ENCODE peak calls at places on chromosome 1, in ten cellular contexts. One of them, this sample, is unnamed.

GRCh38 chr1:45359882-45360513 is 19.8 kb upstream of the MUTYH start:
- DNase-seq in IMR-90: peak; percentile 77
- DNase-seq in AG04450: peak; percentile 38
- DNase-seq in brain microvascular endothelial cell: peak; percentile 69
- DNase-seq in endodermal cell: peak; percentile 74
- DNase-seq in sigmoid colon: peak; percentile 81
- DNase-seq in astrocyte of the spinal cord: peak; percentile 69
- DNase-seq in lung: peak; percentile 60
- DNase-seq in heart right ventricle: peak; percentile 80
- DNase-seq in adrenal gland: peak; percentile 66
- DNase-seq in this sample: peak; percentile 44

GRCh38 chr1:230747886-230748800 is 955 bp downstream of the CAPN9 start:
- DNase-seq in IMR-90: no peak
- DNase-seq in AG04450: no peak
- DNase-seq in brain microvascular endothelial cell: no peak
- DNase-seq in endodermal cell: no peak
- DNase-seq in sigmoid colon: no peak
- DNase-seq in astrocyte of the spinal cord: no peak
- DNase-seq in lung: no peak
- DNase-seq in heart right ventricle: no peak
- DNase-seq in adrenal gland: no peak
- DNase-seq in this sample: no peak

GRCh38 chr1:224681816-224682215 is 65.7 kb downstream of the CNIH3 start:
- DNase-seq in IMR-90: no peak
- DNase-seq in AG04450: no peak
- DNase-seq in brain microvascular endothelial cell: no peak
- DNase-seq in endodermal cell: no peak
- DNase-seq in sigmoid colon: no peak
- DNase-seq in astrocyte of the spinal cord: no peak
- DNase-seq in lung: no peak
- DNase-seq in heart right ventricle: no peak
- DNase-seq in adrenal gland: no peak
- DNase-seq in this sample: no peak

GRCh38 chr1:53485478-53486394 is 26.5 kb downstream of the DMRTB1 start:
- DNase-seq in IMR-90: peak; percentile 76
- DNase-seq in AG04450: peak; percentile 52
- DNase-seq in brain microvascular endothelial cell: peak; percentile 80
- DNase-seq in endodermal cell: peak; percentile 96
- DNase-seq in sigmoid colon: peak; percentile 85
- DNase-seq in astrocyte of the spinal cord: peak; percentile 79
- DNase-seq in lung: peak; percentile 72
- DNase-seq in heart right ventricle: peak; percentile 70
- DNase-seq in adrenal gland: peak; percentile 81
- DNase-seq in this sample: peak; percentile 84

GRCh38 chr1:8560611-8561544 is 243.0 kb downstream of the SLC45A1 start:
- DNase-seq in IMR-90: peak; percentile 60
- DNase-seq in AG04450: no peak
- DNase-seq in brain microvascular endothelial cell: peak; percentile 36
- DNase-seq in endodermal cell: no peak
- DNase-seq in sigmoid colon: no peak
- DNase-seq in astrocyte of the spinal cord: peak; percentile 53
- DNase-seq in lung: no peak
- DNase-seq in heart right ventricle: no peak
- DNase-seq in adrenal gland: no peak
- DNase-seq in this sample: no peak

GRCh38 chr1:33387512-33388079 is 43.3 kb downstream of the PHC2 start:
- DNase-seq in IMR-90: peak; percentile 94
- DNase-seq in AG04450: no peak
- DNase-seq in brain microvascular endothelial cell: peak; percentile 93
- DNase-seq in endodermal cell: no peak
- DNase-seq in sigmoid colon: no peak
- DNase-seq in astrocyte of the spinal cord: peak; percentile 56
- DNase-seq in lung: no peak
- DNase-seq in heart right ventricle: no peak
- DNase-seq in adrenal gland: peak; percentile 34
- DNase-seq in this sample: no peak

GRCh38 chr1:204841798-204842197 is 28.9 kb upstream of the NFASC start:
- DNase-seq in IMR-90: no peak
- DNase-seq in AG04450: no peak
- DNase-seq in brain microvascular endothelial cell: no peak
- DNase-seq in endodermal cell: no peak
- DNase-seq in sigmoid colon: no peak
- DNase-seq in astrocyte of the spinal cord: no peak
- DNase-seq in lung: no peak
- DNase-seq in heart right ventricle: no peak
- DNase-seq in adrenal gland: no peak
- DNase-seq in this sample: no peak

GRCh38 chr1:156004843-156005593 is 15.7 kb downstream of the SSR2 start:
- DNase-seq in IMR-90: no peak
- DNase-seq in AG04450: no peak
- DNase-seq in brain microvascular endothelial cell: no peak
- DNase-seq in endodermal cell: no peak
- DNase-seq in sigmoid colon: no peak
- DNase-seq in astrocyte of the spinal cord: no peak
- DNase-seq in lung: peak; percentile 41
- DNase-seq in heart right ventricle: no peak
- DNase-seq in adrenal gland: no peak
- DNase-seq in this sample: peak; percentile 36

GRCh38 chr1:225768662-225769426 is 8.8 kb upstream of the SRP9 start:
- DNase-seq in IMR-90: no peak
- DNase-seq in AG04450: no peak
- DNase-seq in brain microvascular endothelial cell: no peak
- DNase-seq in endodermal cell: no peak
- DNase-seq in sigmoid colon: no peak
- DNase-seq in astrocyte of the spinal cord: no peak
- DNase-seq in lung: no peak
- DNase-seq in heart right ventricle: no peak
- DNase-seq in adrenal gland: no peak
- DNase-seq in this sample: peak; percentile 69

GRCh38 chr1:225769687-225770086 is 7.9 kb upstream of the SRP9 start:
- DNase-seq in IMR-90: no peak
- DNase-seq in AG04450: no peak
- DNase-seq in brain microvascular endothelial cell: no peak
- DNase-seq in endodermal cell: no peak
- DNase-seq in sigmoid colon: no peak
- DNase-seq in astrocyte of the spinal cord: no peak
- DNase-seq in lung: no peak
- DNase-seq in heart right ventricle: no peak
- DNase-seq in adrenal gland: no peak
- DNase-seq in this sample: no peak

GRCh38 chr1:225771661-225772322 is 5.8 kb upstream of the SRP9 start:
- DNase-seq in IMR-90: no peak
- DNase-seq in AG04450: no peak
- DNase-seq in brain microvascular endothelial cell: no peak
- DNase-seq in endodermal cell: no peak
- DNase-seq in sigmoid colon: no peak
- DNase-seq in astrocyte of the spinal cord: no peak
- DNase-seq in lung: no peak
- DNase-seq in heart right ventricle: no peak
- DNase-seq in adrenal gland: no peak
- DNase-seq in this sample: no peak

GRCh38 chr1:225772323-225772768 is 5.3 kb upstream of the SRP9 start:
- DNase-seq in IMR-90: peak; percentile 88
- DNase-seq in AG04450: peak; percentile 82
- DNase-seq in brain microvascular endothelial cell: peak; percentile 81
- DNase-seq in endodermal cell: peak; percentile 97
- DNase-seq in sigmoid colon: peak; percentile 92
- DNase-seq in astrocyte of the spinal cord: peak; percentile 87
- DNase-seq in lung: peak; percentile 88
- DNase-seq in heart right ventricle: peak; percentile 90
- DNase-seq in adrenal gland: peak; percentile 89
- DNase-seq in this sample: peak; percentile 79

GRCh38 chr1:225770586-225771248 is 6.9 kb upstream of the SRP9 start:
- DNase-seq in IMR-90: no peak
- DNase-seq in AG04450: no peak
- DNase-seq in brain microvascular endothelial cell: no peak
- DNase-seq in endodermal cell: no peak
- DNase-seq in sigmoid colon: no peak
- DNase-seq in astrocyte of the spinal cord: no peak
- DNase-seq in lung: no peak
- DNase-seq in heart right ventricle: no peak
- DNase-seq in adrenal gland: no peak
- DNase-seq in this sample: no peak
- TF ChIP-seq CTCF in IMR-90: no peak
- TF ChIP-seq CTCF in AG04450: no peak
- TF ChIP-seq CTCF in brain microvascular endothelial cell: no peak
- TF ChIP-seq CTCF in endodermal cell: peak; percentile 65
- TF ChIP-seq CTCF in sigmoid colon: no peak
- TF ChIP-seq CTCF in astrocyte of the spinal cord: no peak
- TF ChIP-seq CTCF in lung: no peak
- TF ChIP-seq CTCF in heart right ventricle: no peak
- TF ChIP-seq CTCF in adrenal gland: no peak
- TF ChIP-seq CTCF in this sample: no peak

DNA sequence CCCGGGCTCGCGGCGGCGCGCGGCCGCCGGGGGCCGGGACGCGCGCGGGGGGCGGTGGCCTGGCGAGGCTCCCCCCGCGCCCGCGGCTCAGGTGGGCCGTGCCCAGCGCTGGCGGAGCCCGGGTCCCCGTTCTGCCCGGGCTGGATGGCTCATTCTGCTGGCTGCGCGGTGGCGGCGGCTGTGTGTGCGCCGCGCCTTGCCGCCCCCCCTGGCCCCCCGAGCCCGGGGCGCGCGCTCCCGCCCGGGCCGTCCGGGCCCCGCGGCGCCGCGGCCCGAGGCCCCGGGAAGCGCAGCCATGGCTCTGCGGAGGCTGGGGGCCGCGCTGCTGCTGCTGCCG is at the start of gene EPHB2:
- DNase-seq in IMR-90: peak; percentile 39
- DNase-seq in AG04450: no peak
- DNase-seq in brain microvascular endothelial cell: no peak
- DNase-seq in endodermal cell: peak; percentile 76
- DNase-seq in sigmoid colon: no peak
- DNase-seq in astrocyte of the spinal cord: no peak
- DNase-seq in lung: no peak
- DNase-seq in heart right ventricle: no peak
- DNase-seq in adrenal gland: peak; percentile 68
- DNase-seq in this sample: peak; percentile 50
- H3K4me3 ChIP-seq in IMR-90: peak within 1 kb of the TSS; percentile 70
- H3K4me3 ChIP-seq in AG04450: peak within 1 kb of the TSS; percentile 69
- H3K4me3 ChIP-seq in brain microvascular endothelial cell: peak within 1 kb of the TSS; percentile 60
- H3K4me3 ChIP-seq in endodermal cell: peak within 1 kb of the TSS; percentile 81
- H3K4me3 ChIP-seq in sigmoid colon: peak within 1 kb of the TSS; percentile 38
- H3K4me3 ChIP-seq in astrocyte of the spinal cord: peak within 1 kb of the TSS; percentile 58
- H3K4me3 ChIP-seq in lung: peak within 1 kb of the TSS; percentile 30
- H3K4me3 ChIP-seq in heart right ventricle: no peak within 1 kb of the TSS
- H3K4me3 ChIP-seq in adrenal gland: no peak within 1 kb of the TSS
- H3K4me3 ChIP-seq in this sample: peak within 1 kb of the TSS; percentile 48

DNA sequence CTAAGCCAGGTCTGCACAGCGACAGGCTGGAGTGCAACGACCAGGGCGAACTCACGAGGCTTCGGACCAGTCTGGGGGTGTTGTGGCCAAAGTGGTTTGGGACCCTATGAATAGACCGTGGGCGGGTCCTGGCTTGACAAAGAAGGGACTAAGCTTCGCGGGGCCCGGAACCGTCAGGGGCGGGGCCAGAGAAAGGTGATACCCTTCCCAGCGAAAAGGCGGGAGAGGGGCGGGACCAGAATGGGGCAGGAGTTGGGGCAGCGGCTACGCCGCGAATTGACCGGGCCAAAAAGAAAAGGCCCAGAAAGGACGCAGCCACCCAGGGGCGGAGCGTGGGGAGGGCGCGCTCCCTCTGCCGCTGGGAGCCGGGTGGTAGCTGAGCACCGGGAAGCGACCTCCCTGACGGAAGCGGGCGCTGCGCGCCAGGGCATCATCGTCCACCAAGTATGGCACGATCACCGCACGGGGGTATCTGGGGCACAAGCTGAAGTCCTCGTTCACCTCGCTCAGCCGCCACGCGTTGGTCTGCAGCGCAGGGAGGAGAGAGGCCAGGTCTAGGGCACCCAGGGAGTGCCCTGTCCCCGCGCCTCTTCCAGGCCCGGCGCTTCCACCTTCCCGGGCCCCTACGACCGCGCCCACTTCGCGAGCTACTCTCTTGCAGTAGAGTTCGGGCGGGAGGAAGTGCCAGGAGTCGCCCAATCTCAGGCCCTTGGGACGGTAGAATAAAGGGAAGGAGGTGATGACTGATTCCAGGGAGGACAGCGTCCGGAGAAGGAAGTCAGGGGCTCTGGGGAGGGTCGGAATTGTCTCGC is 6.7 kb upstream of the FAM167B start:
- DNase-seq in IMR-90: peak; percentile 39
- DNase-seq in AG04450: no peak
- DNase-seq in brain microvascular endothelial cell: no peak
- DNase-seq in endodermal cell: peak; percentile 97
- DNase-seq in sigmoid colon: peak; percentile 91
- DNase-seq in astrocyte of the spinal cord: peak; percentile 33
- DNase-seq in lung: peak; percentile 69
- DNase-seq in heart right ventricle: peak; percentile 68
- DNase-seq in adrenal gland: peak; percentile 93
- DNase-seq in this sample: no peak
- TF ChIP-seq CTCF in IMR-90: peak; percentile 18
- TF ChIP-seq CTCF in AG04450: peak; percentile 27
- TF ChIP-seq CTCF in brain microvascular endothelial cell: peak; percentile 40
- TF ChIP-seq CTCF in endodermal cell: peak; percentile 45
- TF ChIP-seq CTCF in sigmoid colon: no peak
- TF ChIP-seq CTCF in astrocyte of the spinal cord: peak; percentile 26
- TF ChIP-seq CTCF in lung: peak; percentile 41
- TF ChIP-seq CTCF in heart right ventricle: peak; percentile 56
- TF ChIP-seq CTCF in adrenal gland: no peak
- TF ChIP-seq CTCF in this sample: no peak

GRCh38 chr1:184392779-184393522 is 6.1 kb downstream of the C1orf21 start:
- DNase-seq in IMR-90: no peak
- DNase-seq in AG04450: no peak
- DNase-seq in brain microvascular endothelial cell: no peak
- DNase-seq in endodermal cell: no peak
- DNase-seq in sigmoid colon: no peak
- DNase-seq in astrocyte of the spinal cord: no peak
- DNase-seq in lung: no peak
- DNase-seq in heart right ventricle: no peak
- DNase-seq in adrenal gland: no peak
- DNase-seq in this sample: no peak

GRCh38 chr1:184389446-184389845 is 2.6 kb downstream of the C1orf21 start:
- DNase-seq in IMR-90: peak; percentile 38
- DNase-seq in AG04450: no peak
- DNase-seq in brain microvascular endothelial cell: no peak
- DNase-seq in endodermal cell: no peak
- DNase-seq in sigmoid colon: no peak
- DNase-seq in astrocyte of the spinal cord: peak; percentile 18
- DNase-seq in lung: no peak
- DNase-seq in heart right ventricle: no peak
- DNase-seq in adrenal gland: no peak
- DNase-seq in this sample: no peak

GRCh38 chr1:184388671-184389292 is 2.0 kb downstream of the C1orf21 start:
- DNase-seq in IMR-90: no peak
- DNase-seq in AG04450: no peak
- DNase-seq in brain microvascular endothelial cell: no peak
- DNase-seq in endodermal cell: no peak
- DNase-seq in sigmoid colon: no peak
- DNase-seq in astrocyte of the spinal cord: no peak
- DNase-seq in lung: no peak
- DNase-seq in heart right ventricle: peak; percentile 19
- DNase-seq in adrenal gland: peak; percentile 44
- DNase-seq in this sample: no peak

GRCh38 chr1:184387871-184388670 is 1.2 kb downstream of the C1orf21 start:
- DNase-seq in IMR-90: peak; percentile 89
- DNase-seq in AG04450: peak; percentile 26
- DNase-seq in brain microvascular endothelial cell: peak; percentile 71
- DNase-seq in endodermal cell: peak; percentile 64
- DNase-seq in sigmoid colon: peak; percentile 74
- DNase-seq in astrocyte of the spinal cord: peak; percentile 64
- DNase-seq in lung: peak; percentile 38
- DNase-seq in heart right ventricle: peak; percentile 43
- DNase-seq in adrenal gland: peak; percentile 74
- DNase-seq in this sample: peak; percentile 25

DNA sequence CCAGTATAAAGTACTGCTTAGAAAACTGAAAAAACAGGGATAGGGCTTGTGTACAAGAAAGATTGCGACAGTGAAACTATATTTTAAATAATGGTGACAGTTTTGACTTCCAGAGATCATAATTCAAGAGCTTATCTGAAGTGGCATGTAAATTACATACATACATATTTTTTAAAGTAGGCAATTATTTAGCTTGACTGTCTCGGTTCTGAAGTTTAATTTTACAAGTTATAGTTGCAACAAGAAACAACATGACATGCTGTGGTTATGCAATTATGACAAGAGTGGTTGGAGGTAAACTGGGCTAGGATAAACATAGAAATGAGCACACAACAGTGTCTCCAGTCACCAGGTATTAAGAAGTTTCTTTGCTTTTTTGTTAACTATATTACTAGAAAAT is 4.1 kb downstream of the C1orf21 start:
- DNase-seq in IMR-90: no peak
- DNase-seq in AG04450: no peak
- DNase-seq in brain microvascular endothelial cell: no peak
- DNase-seq in endodermal cell: no peak
- DNase-seq in sigmoid colon: no peak
- DNase-seq in astrocyte of the spinal cord: no peak
- DNase-seq in lung: no peak
- DNase-seq in heart right ventricle: no peak
- DNase-seq in adrenal gland: no peak
- DNase-seq in this sample: no peak
- H3K4me3 ChIP-seq in IMR-90: no peak overlapping the region
- H3K4me3 ChIP-seq in AG04450: no peak overlapping the region
- H3K4me3 ChIP-seq in brain microvascular endothelial cell: no peak overlapping the region
- H3K4me3 ChIP-seq in endodermal cell: no peak overlapping the region
- H3K4me3 ChIP-seq in sigmoid colon: no peak overlapping the region
- H3K4me3 ChIP-seq in astrocyte of the spinal cord: no peak overlapping the region
- H3K4me3 ChIP-seq in lung: no peak overlapping the region
- H3K4me3 ChIP-seq in heart right ventricle: no peak overlapping the region
- H3K4me3 ChIP-seq in adrenal gland: no peak overlapping the region
- H3K4me3 ChIP-seq in this sample: no peak overlapping the region